ENCODE peak calls at places on chromosomes 13 and 19, in four cellular contexts. G is GM12878, Q is K562, U is HepG2. R is an unnamed sample.

GRCh38 chr19:31164666-31165265 is 184.5 kb downstream of the TSHZ3 start:
- DNase-seq in G (no peak), Q (no peak), U (no peak), R (no peak)

GRCh38 chr13:96200810-96201209 is 110.9 kb downstream of the HS6ST3 start:
- DNase-seq in G (no peak), Q (no peak), U (no peak), R (no peak)

GRCh38 chr13:42279080-42279479 is 7.1 kb downstream of the AKAP11 start:
- DNase-seq in G (no peak), Q (no peak), U (no peak), R (no peak)

GRCh38 chr19:48044561-48044960 is 682 bp upstream of the CABP5 start:
- DNase-seq in G (no peak), Q (no peak), U (no peak), R (no peak)

GRCh38 chr19:47573076-47574026 is at the start of gene ZNF541:
- DNase-seq in G (no peak), Q (peak), U (no peak), R (peak)

GRCh38 chr19:38044267-38045111 is 137.5 kb downstream of the SIPA1L3 start:
- DNase-seq in G (no peak), Q (no peak), U (no peak), R (peak)

GRCh38 chr13:100788540-100788939 is 113.9 kb upstream of the TMTC4 start:
- DNase-seq in G (no peak), Q (no peak), U (no peak), R (no peak)

GRCh38 chr13:38637576-38637975 is 49.3 kb upstream of the FREM2 start:
- DNase-seq in G (no peak), Q (no peak), U (no peak), R (no peak)

GRCh38 chr19:7607874-7608560 is 12.4 kb downstream of the CAMSAP3 start:
- DNase-seq in G (no peak), Q (no peak), U (no peak), R (no peak)

GRCh38 chr19:51122112-51122981 is 2.4 kb upstream of the SIGLEC9 start:
- DNase-seq in G (no peak), Q (peak), U (no peak), R (no peak)

GRCh38 chr13:60696602-60697001 is 299.6 kb downstream of the TDRD3 start:
- DNase-seq in G (no peak), Q (no peak), U (no peak), R (no peak)

GRCh38 chr13:21703846-21704245 is 33.0 kb downstream of the FGF9 start:
- DNase-seq in G (no peak), Q (no peak), U (no peak), R (no peak)

GRCh38 chr13:24165746-24166145 is 5.2 kb downstream of the SPATA13 start:
- DNase-seq in G (no peak), Q (no peak), U (no peak), R (peak)

GRCh38 chr19:18672606-18673337 is 10.7 kb upstream of the CRTC1 start:
- DNase-seq in G (no peak), Q (peak), U (no peak), R (peak)

GRCh38 chr19:7927605-7928333 is 1.8 kb upstream of the CTXN1 start:
- DNase-seq in G (no peak), Q (no peak), U (no peak), R (no peak)

GRCh38 chr13:51542358-51542972 is 41.8 kb upstream of the WDFY2 start:
- DNase-seq in G (no peak), Q (no peak), U (no peak), R (peak)

GRCh38 chr19:14528419-14529253 is 758 bp upstream of the TECR start:
- DNase-seq in G (no peak), Q (no peak), U (no peak), R (no peak)

GRCh38 chr13:98495627-98496238 is 81.2 kb downstream of the STK24 start:
- DNase-seq in G (no peak), Q (no peak), U (peak), R (no peak)

GRCh38 chr19:13133241-13133870 is 15.3 kb downstream of the NACC1 start:
- DNase-seq in G (no peak), Q (no peak), U (no peak), R (no peak)

GRCh38 chr13:28059214-28059613 is 41.2 kb downstream of the FLT3 start:
- DNase-seq in G (no peak), Q (peak), U (peak), R (peak)

GRCh38 chr19:42433503-42434260 is 6.5 kb upstream of the LIPE start:
- DNase-seq in G (no peak), Q (peak), U (peak), R (peak)

GRCh38 chr19:6048348-6048747 is 62.0 kb downstream of the RFX2 start:
- DNase-seq in G (no peak), Q (no peak), U (no peak), R (no peak)

GRCh38 chr13:70964124-70964523 is 855.9 kb upstream of the KLHL1 start:
- DNase-seq in G (no peak), Q (no peak), U (peak), R (no peak)

GRCh38 chr13:93859666-93860065 is 619.8 kb downstream of the DCT start:
- DNase-seq in G (no peak), Q (no peak), U (no peak), R (peak)

GRCh38 chr19:11656535-11656934 is 59.3 kb downstream of the ZNF627 start:
- DNase-seq in G (no peak), Q (no peak), U (no peak), R (no peak)

GRCh38 chr13:94195715-94196114 is 283.8 kb downstream of the DCT start:
- DNase-seq in G (no peak), Q (no peak), U (no peak), R (peak)

GRCh38 chr13:20178156-20178555 is 14.6 kb downstream of the GJB2 start:
- DNase-seq in G (no peak), Q (no peak), U (no peak), R (no peak)

GRCh38 chr19:58577581-58578429 is 4.7 kb upstream of the MZF1 start:
- DNase-seq in G (no peak), Q (no peak), U (no peak), R (no peak)

GRCh38 chr13:113493315-113493951 is 2.9 kb upstream of the DCUN1D2 start:
- DNase-seq in G (peak), Q (peak), U (peak), R (peak)
- H3K9ac ChIP-seq in G (peak), Q (peak), U (peak), R (no peak)

GRCh38 chr13:109454167-109454917 is 332.0 kb downstream of the IRS2 start:
- DNase-seq in G (no peak), Q (no peak), U (no peak), R (peak)
- TF ChIP-seq BHLHE40 in G (no peak), Q (no peak), U (no peak), R (no peak)

GRCh38 chr13:40345149-40345514 is 321.3 kb downstream of the FOXO1 start:
- DNase-seq in G (no peak), Q (no peak), U (no peak), R (no peak)
- H3K9ac ChIP-seq in G (no peak), Q (no peak), U (no peak), R (no peak)

DNA sequence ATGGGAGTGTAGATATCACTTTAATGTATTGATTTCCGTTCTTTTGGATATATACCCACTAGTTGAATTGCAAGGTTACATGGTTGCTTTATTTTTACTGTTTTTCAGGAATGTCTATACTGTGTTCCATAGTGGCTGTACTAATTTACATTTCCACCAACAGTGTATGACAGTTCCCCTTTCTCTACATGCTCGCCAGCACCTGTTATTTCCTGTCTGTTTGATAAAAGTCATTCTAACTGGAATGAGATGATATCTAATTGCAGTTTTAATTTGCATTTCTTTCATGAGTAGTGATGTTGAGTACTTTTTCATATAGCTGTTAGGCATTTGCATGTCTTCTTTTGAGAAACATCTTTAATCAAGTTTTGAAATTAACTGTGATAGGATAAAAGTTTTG is 818.6 kb downstream of the SLITRK6 start:
- DNase-seq in G (no peak), Q (no peak), U (no peak), R (no peak)
- TF ChIP-seq BHLHE40 in G (no peak), Q (no peak), U (no peak), R (no peak)

DNA sequence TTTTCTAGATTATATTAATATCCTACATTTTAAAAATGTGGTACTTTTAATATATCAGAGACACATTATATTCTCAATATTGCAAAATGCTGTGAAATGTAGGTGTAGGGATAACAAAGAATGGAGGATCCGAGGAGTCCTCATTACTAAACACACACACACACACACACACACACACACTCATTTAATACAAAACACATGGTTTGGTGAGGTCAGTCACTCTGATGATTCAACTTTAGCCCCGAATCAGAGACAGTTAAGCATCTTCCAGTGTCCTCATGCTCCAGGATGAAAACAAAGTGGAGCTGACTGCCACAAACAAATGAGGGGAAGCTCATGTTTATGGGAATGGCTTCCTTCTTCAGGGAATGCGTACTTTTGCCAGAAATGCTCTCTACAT is 147.5 kb downstream of the CYSLTR2 start:
- DNase-seq in G (no peak), Q (no peak), U (no peak), R (peak)
- H3K9ac ChIP-seq in G (no peak), Q (no peak), U (no peak), R (no peak)